ENCODE peak calls at places on chromosomes 16 and 17, in five cellular contexts. G is C1 segment of cervical spinal cord; Y is foreskin melanocyte; B is stimulated activated CD8-positive, alpha-beta memory T cell treated with anti-CD3 and anti-CD28 coated beads, Interleukin-4, amount 100 ng/mL, for 48 hours; F is fibroblast of lung. X is an unnamed sample.

GRCh38 chr16:89035698-89036570 is 57.7 kb upstream of the ACSF3 start:
- DNase-seq in Y (no peak), G (no peak), B (no peak), F (no peak), X (no peak)

GRCh38 chr17:46870116-46870803 is 18.9 kb downstream of the WNT9B start:
- DNase-seq in Y (no peak), F (no peak), G (no peak), B (no peak), X (no peak)

GRCh38 chr17:49435630-49436029 is 20.9 kb upstream of the PHB1 start:
- DNase-seq in B (no peak), G (no peak), Y (no peak), F (no peak), X (no peak)

GRCh38 chr17:4548061-4548461 is 7.1 kb downstream of the MYBBP1A start:
- DNase-seq in G (no peak), B (no peak), F (no peak), Y (no peak), X (peak)

GRCh38 chr17:14594690-14595089 is 293.8 kb downstream of the HS3ST3B1 start:
- DNase-seq in G (no peak), Y (no peak), F (no peak), B (no peak), X (no peak)

GRCh38 chr16:57283214-57283955 is 1.1 kb downstream of the PLLP start:
- DNase-seq in B (no peak), Y (no peak), F (no peak), G (no peak), X (no peak)

GRCh38 chr17:50206604-50207293 is 5.3 kb upstream of the COL1A1 start:
- DNase-seq in G (no peak), F (peak), B (peak), Y (no peak), X (peak)

GRCh38 chr17:16933317-16934132 is 38.4 kb downstream of the TNFRSF13B start:
- DNase-seq in F (no peak), G (no peak), Y (no peak), B (no peak), X (no peak)

GRCh38 chr16:11302977-11303376 is 21.8 kb upstream of the PRM1 start:
- DNase-seq in G (no peak), F (no peak), B (no peak), Y (no peak), X (no peak)

GRCh38 chr17:81025065-81025751 is 9.7 kb upstream of the BAIAP2 start:
- DNase-seq in Y (peak), B (no peak), F (no peak), G (no peak), X (no peak)

GRCh38 chr16:13436641-13437423 is 483.1 kb upstream of the ERCC4 start:
- DNase-seq in G (no peak), Y (no peak), F (peak), B (no peak), X (no peak)

GRCh38 chr16:9647981-9648701 is 534.1 kb downstream of the GRIN2A start:
- DNase-seq in B (no peak), F (peak), G (no peak), Y (peak), X (no peak)

GRCh38 chr17:1144139-1144538 is 35.6 kb downstream of the ABR start:
- DNase-seq in F (no peak), Y (no peak), B (no peak), G (no peak), X (no peak)

GRCh38 chr16:31348578-31348977 is 6.4 kb upstream of the ITGAX start:
- DNase-seq in F (no peak), B (no peak), G (no peak), Y (no peak), X (no peak)

GRCh38 chr16:29678691-29679267 is at the start of gene QPRT:
- DNase-seq in Y (peak), G (no peak), F (peak), B (no peak), X (no peak)

GRCh38 chr17:42563543-42563942 is 1.6 kb downstream of the COASY start:
- DNase-seq in G (no peak), B (no peak), Y (no peak), F (no peak), X (no peak)

GRCh38 chr16:89453662-89454321 is 36.6 kb downstream of the ANKRD11 start:
- DNase-seq in F (peak), Y (no peak), G (no peak), B (no peak), X (no peak)

GRCh38 chr17:69065113-69065512 is 4.4 kb upstream of the ABCA9 start:
- DNase-seq in G (no peak), F (no peak), B (no peak), Y (no peak), X (no peak)

X was measured in stimulated activated naive CD8-positive, alpha-beta T cell treated with anti-CD3 and anti-CD28 coated beads, Interleukin-15, Interleukin-2, amounts not matched to agents 100 U/mL and 50 U/mL, for 24 hours.